ENCODE peak calls at places on chromosomes 6 and 20, in four cellular contexts. G is iris pigment epithelial cell, R is RPMI7951, C is Daoy. Z is an unnamed sample.

GRCh38 chr20:63260943-63261807 is 6.9 kb upstream of the NKAIN4 start:
- DNase-seq in G (no peak), C (no peak), R (no peak), Z (no peak)

GRCh38 chr6:161578478-161578877 is 304.6 kb upstream of the AGPAT4 start:
- DNase-seq in C (peak), G (no peak), R (no peak), Z (no peak)

GRCh38 chr6:27288136-27289044 is 23.7 kb downstream of the POM121L2 start:
- DNase-seq in G (no peak), R (no peak), C (peak), Z (no peak)

GRCh38 chr6:152142116-152142515 is 334.6 kb downstream of the ESR1 start:
- DNase-seq in R (no peak), C (no peak), G (no peak), Z (no peak)

GRCh38 chr6:105929626-105930025 is 156.5 kb upstream of the PRDM1 start:
- DNase-seq in C (no peak), G (no peak), R (no peak), Z (no peak)

GRCh38 chr20:42392417-42392816 is 774.2 kb upstream of the CHD6 start:
- DNase-seq in R (no peak), G (no peak), C (no peak), Z (no peak)

GRCh38 chr6:13676551-13677156 is 35.0 kb downstream of the RANBP9 start:
- DNase-seq in R (no peak), C (no peak), G (no peak), Z (no peak)

GRCh38 chr6:154602296-154602695 is 91.8 kb upstream of the CNKSR3 start:
- DNase-seq in G (no peak), R (no peak), C (no peak), Z (no peak)

GRCh38 chr6:16292942-16293341 is 54.6 kb downstream of the GMPR start:
- DNase-seq in C (no peak), R (no peak), G (no peak), Z (no peak)

GRCh38 chr6:73506246-73506645 is 14.6 kb downstream of the EEF1A1 start:
- DNase-seq in R (no peak), C (no peak), G (no peak), Z (no peak)

GRCh38 chr6:33207569-33208088 is 671 bp upstream of the RING1 start:
- DNase-seq in R (peak), C (peak), G (peak), Z (peak)

GRCh38 chr6:15518057-15518456 is 144.8 kb downstream of the DTNBP1 start:
- DNase-seq in C (no peak), R (no peak), G (no peak), Z (no peak)